ENCODE peak calls at places on chromosomes 11 and 22, in ten cellular contexts. Y is activated CD4-positive, CD25-positive, alpha-beta regulatory T cell; S is heart right ventricle; Q is activated T-helper 1 cell treated with anti-CD3 and anti-CD28 coated beads, Interleukin-12 subunit alpha, Interleukin-12 subunit beta, Interleukin-2, Interleukin-4 antibody, amounts not matched to agents 30 ng/mL and 10 ng/mL and 1 ng/mL, durations not matched to agents 14 hours and 24 hours and 36 hours; P is LoVo; Z is activated CD4-positive, alpha-beta T cell treated with anti-CD3 and anti-CD28 coated beads for 24 hours; E is HEK293T; K is T1000; J is epithelial cell of esophagus; D is amniotic stem cell. T is an unnamed sample.

GRCh38 chr11:115765803-115766239 is 261.6 kb upstream of the CADM1 start:
- DNase-seq in Y (no peak), S (no peak), Q (no peak), P (peak; percentile 9), Z (no peak), E (no peak), K (peak; percentile 5), J (no peak), D (no peak), T (no peak)

GRCh38 chr11:46391578-46392420 is at the start of gene CHRM4:
- DNase-seq in Y (no peak), S (no peak), Q (peak; percentile 28), P (peak; percentile 60), Z (no peak), E (peak; percentile 68), K (no peak), J (no peak), D (no peak), T (peak; percentile 67)

GRCh38 chr11:31340903-31341572 is 28.5 kb downstream of the DCDC1 start:
- DNase-seq in Y (no peak), S (no peak), Q (no peak), P (peak; percentile 18), Z (no peak), E (peak; percentile 47), K (no peak), J (peak; percentile 52), D (no peak), T (no peak)

GRCh38 chr22:30266445-30267381 is at the start of gene OSM:
- DNase-seq in Y (peak; percentile 45), S (no peak), Q (peak; percentile 68), P (no peak), Z (no peak), E (no peak), K (no peak), J (no peak), D (no peak), T (no peak)

GRCh38 chr11:120217941-120218694 is 7.3 kb downstream of the OAF start:
- DNase-seq in Y (no peak), S (no peak), Q (no peak), P (no peak), Z (no peak), E (no peak), K (no peak), J (no peak), D (no peak), T (no peak)

GRCh38 chr22:40476341-40476740 is 105.9 kb downstream of the SGSM3 start:
- DNase-seq in Y (no peak), S (no peak), Q (no peak), P (no peak), Z (no peak), E (no peak), K (no peak), J (no peak), D (no peak), T (no peak)

GRCh38 chr11:68037481-68038225 is 1.2 kb upstream of the TCIRG1 start:
- DNase-seq in Y (no peak), S (no peak), Q (no peak), P (no peak), Z (no peak), E (no peak), K (no peak), J (no peak), D (no peak), T (no peak)

GRCh38 chr11:16897460-16898061 is 116.7 kb downstream of the PLEKHA7 start:
- DNase-seq in Y (no peak), S (no peak), Q (no peak), P (no peak), Z (no peak), E (no peak), K (no peak), J (no peak), D (no peak), T (no peak)

GRCh38 chr22:32793604-32794003 is 7.9 kb upstream of the TIMP3 start:
- DNase-seq in Y (no peak), S (no peak), Q (no peak), P (no peak), Z (no peak), E (no peak), K (no peak), J (no peak), D (no peak), T (no peak)

GRCh38 chr11:44617671-44618461 is 52.4 kb downstream of the CD82 start:
- DNase-seq in Y (no peak), S (no peak), Q (no peak), P (no peak), Z (no peak), E (no peak), K (no peak), J (no peak), D (no peak), T (no peak)

GRCh38 chr22:31829505-31829904 is 75.7 kb downstream of the DEPDC5 start:
- DNase-seq in Y (peak; percentile 10), S (no peak), Q (peak; percentile 7), P (peak; percentile 59), Z (peak; percentile 16), E (no peak), K (peak; percentile 66), J (peak; percentile 93), D (peak; percentile 78), T (peak; percentile 73)

GRCh38 chr22:22932512-22932941 is 44.9 kb downstream of the IGLL5 start:
- DNase-seq in Y (no peak), S (no peak), Q (no peak), P (no peak), Z (no peak), E (no peak), K (no peak), J (no peak), D (no peak), T (no peak)

GRCh38 chr11:123473941-123474668 is 44.0 kb downstream of the GRAMD1B start:
- DNase-seq in Y (no peak), S (no peak), Q (no peak), P (no peak), Z (no peak), E (no peak), K (no peak), J (peak; percentile 82), D (peak; percentile 57), T (peak; percentile 41)

GRCh38 chr11:47399860-47400812 is 8.3 kb upstream of the SLC39A13 start:
- DNase-seq in Y (no peak), S (no peak), Q (no peak), P (no peak), Z (no peak), E (no peak), K (no peak), J (no peak), D (no peak), T (peak; percentile 59)

GRCh38 chr11:105202844-105203548 is 63.4 kb upstream of the CARD18 start:
- DNase-seq in Y (no peak), S (no peak), Q (no peak), P (peak; percentile 75), Z (no peak), E (no peak), K (no peak), J (no peak), D (no peak), T (no peak)

GRCh38 chr11:111229604-111230003 is 15.9 kb upstream of the POU2AF2 start:
- DNase-seq in Y (no peak), S (no peak), Q (no peak), P (no peak), Z (no peak), E (no peak), K (no peak), J (no peak), D (no peak), T (no peak)

GRCh38 chr11:94924074-94925031 is 49.0 kb downstream of the CWC15 start:
- DNase-seq in Y (no peak), S (no peak), Q (no peak), P (no peak), Z (no peak), E (no peak), K (no peak), J (no peak), D (no peak), T (no peak)

GRCh38 chr11:44036811-44037657 is 10.7 kb upstream of the ACCSL start:
- DNase-seq in Y (no peak), S (peak; percentile 86), Q (peak; percentile 11), P (peak; percentile 29), Z (peak; percentile 23), E (peak; percentile 79), K (no peak), J (peak; percentile 72), D (peak; percentile 78), T (peak; percentile 73)

GRCh38 chr11:75667268-75667830 is 1.5 kb downstream of the MAP6 start:
- DNase-seq in Y (no peak), S (peak; percentile 20), Q (no peak), P (no peak), Z (no peak), E (peak; percentile 37), K (no peak), J (peak; percentile 10), D (no peak), T (peak; percentile 56)

GRCh38 chr11:65434667-65435179 is 12.1 kb downstream of the NEAT1 start:
- DNase-seq in Y (no peak), S (no peak), Q (no peak), P (no peak), Z (no peak), E (no peak), K (no peak), J (no peak), D (no peak), T (no peak)

GRCh38 chr22:36303874-36304273 is 50.9 kb downstream of the APOL1 start:
- DNase-seq in Y (no peak), S (no peak), Q (no peak), P (peak; percentile 3), Z (no peak), E (no peak), K (no peak), J (no peak), D (no peak), T (no peak)

GRCh38 chr22:46110215-46110614 is 40.1 kb upstream of the PPARA start:
- DNase-seq in Y (no peak), S (no peak), Q (no peak), P (no peak), Z (no peak), E (no peak), K (no peak), J (peak; percentile 62), D (no peak), T (no peak)

GRCh38 chr11:43852057-43852636 is 28.5 kb upstream of the ALKBH3 start:
- DNase-seq in Y (peak; percentile 31), S (peak; percentile 46), Q (peak; percentile 33), P (peak; percentile 23), Z (peak; percentile 52), E (peak; percentile 62), K (peak; percentile 25), J (peak; percentile 79), D (peak; percentile 35), T (peak; percentile 72)

GRCh38 chr22:26461188-26461810 is 22.3 kb downstream of the HPS4 start:
- DNase-seq in Y (peak; percentile 28), S (peak; percentile 49), Q (peak; percentile 16), P (peak; percentile 38), Z (peak; percentile 29), E (peak; percentile 84), K (no peak), J (peak; percentile 55), D (no peak), T (peak; percentile 36)

GRCh38 chr11:43504316-43504950 is 145.7 kb downstream of the TTC17 start:
- DNase-seq in Y (no peak), S (no peak), Q (no peak), P (no peak), Z (no peak), E (peak; percentile 43), K (no peak), J (peak; percentile 60), D (no peak), T (peak; percentile 35)

GRCh38 chr11:11252403-11252802 is 100.6 kb downstream of the CSNK2A3 start:
- DNase-seq in Y (no peak), S (no peak), Q (no peak), P (no peak), Z (no peak), E (no peak), K (no peak), J (no peak), D (no peak), T (no peak)

GRCh38 chr22:41217553-41218157 is 12.5 kb downstream of the L3MBTL2 start:
- DNase-seq in Y (no peak), S (peak; percentile 83), Q (peak; percentile 44), P (no peak), Z (peak; percentile 26), E (no peak), K (no peak), J (peak; percentile 87), D (peak; percentile 51), T (no peak)

GRCh38 chr11:12085371-12086251 is 24.8 kb upstream of the MICAL2 start:
- DNase-seq in Y (no peak), S (no peak), Q (no peak), P (no peak), Z (no peak), E (no peak), K (no peak), J (no peak), D (no peak), T (no peak)

T was measured in HTR-8/SVneo.